ENCODE peak calls at places on chromosomes 4 and X, in seven cellular contexts. U is activated T-cell treated with anti-CD3 and anti-CD28 coated beads, Interleukin-2, amount 50 U/mL, for 4 hours; L is stimulated activated CD8-positive, alpha-beta memory T cell treated with anti-CD3 and anti-CD28 coated beads, Interleukin-4, amount 100 ng/mL, for 1 hour; E is Daoy; A is EL; P is Kasumi-1; Z is ureter. N is an unnamed sample.

GRCh38 chrX:120672841-120673530 is 43.1 kb upstream of the C1GALT1C1 start:
- DNase-seq in U (no peak), L (no peak), E (no peak), A (no peak), P (no peak), Z (no peak), N (no peak)

GRCh38 chr4:24991015-24991414 is 39.7 kb downstream of the LGI2 start:
- DNase-seq in U (no peak), L (no peak), E (peak), A (peak), P (no peak), Z (no peak), N (no peak)

GRCh38 chrX:9483376-9483775 is 18.5 kb downstream of the TBL1X start:
- DNase-seq in U (no peak), L (no peak), E (no peak), A (no peak), P (no peak), Z (no peak), N (no peak)

GRCh38 chrX:153782324-153782723 is 1.5 kb downstream of the SRPK3 start:
- DNase-seq in U (no peak), L (no peak), E (peak), A (no peak), P (no peak), Z (no peak), N (no peak)

GRCh38 chrX:13288671-13289070 is 31.2 kb downstream of the ATXN3L start:
- DNase-seq in U (no peak), L (no peak), E (no peak), A (no peak), P (no peak), Z (no peak), N (no peak)

GRCh38 chr4:1207603-1208265 is 35.4 kb upstream of the SPON2 start:
- DNase-seq in U (peak), L (no peak), E (no peak), A (peak), P (no peak), Z (peak), N (no peak)

GRCh38 chr4:122178961-122179360 is 26.8 kb downstream of the BLTP1 start:
- DNase-seq in U (no peak), L (no peak), E (no peak), A (no peak), P (no peak), Z (no peak), N (no peak)

GRCh38 chrX:129574214-129574613 is 34.2 kb downstream of the OCRL start:
- DNase-seq in U (no peak), L (no peak), E (no peak), A (no peak), P (no peak), Z (no peak), N (no peak)

GRCh38 chrX:153544747-153545146 is 27.3 kb downstream of the ATP2B3 start:
- DNase-seq in U (no peak), L (no peak), E (no peak), A (no peak), P (no peak), Z (no peak), N (no peak)

GRCh38 chr4:785332-786073 is 40.4 kb downstream of the CPLX1 start:
- DNase-seq in U (no peak), L (no peak), E (no peak), A (no peak), P (no peak), Z (peak), N (no peak)

GRCh38 chr4:94306713-94307112 is 35.9 kb downstream of the HPGDS start:
- DNase-seq in U (no peak), L (no peak), E (no peak), A (no peak), P (no peak), Z (no peak), N (no peak)

GRCh38 chrX:153744210-153745066 is 19.6 kb upstream of the PLXNB3 start:
- DNase-seq in U (no peak), L (no peak), E (no peak), A (no peak), P (no peak), Z (peak), N (no peak)

GRCh38 chr4:150367326-150367725 is 214.6 kb upstream of the MAB21L2 start:
- DNase-seq in U (no peak), L (no peak), E (no peak), A (no peak), P (no peak), Z (no peak), N (no peak)

N was measured in NCI-H510A treated with DMSO at 0.1 percent for 48 hours.